ENCODE peak calls at places on chromosomes 1 and 21, in seven cellular contexts. R is psoas muscle, G is pancreas, X is transverse colon, H is GM23248, I is breast epithelium, D is ascending aorta. U is an unnamed sample. For H3K36me3, the result is how much of the 10 kb centered on the place peaks cover.

GRCh38 chr1:22854688-22855565 is 117.7 kb downstream of the LACTBL1 start:
- DNase-seq in R (peak), G (no peak), X (no peak), H (no peak), I (no peak), D (no peak), U (no peak)

GRCh38 chr1:111517464-111518225 is 14.2 kb upstream of the ADORA3 start:
- DNase-seq in R (no peak), G (no peak), X (no peak), H (no peak), I (no peak), D (no peak), U (peak)

GRCh38 chr1:211843018-211843417 is 12.5 kb upstream of the LPGAT1 start:
- DNase-seq in R (no peak), G (no peak), X (no peak), H (no peak), I (no peak), D (no peak), U (no peak)

GRCh38 chr1:4025752-4026151 is 125.7 kb upstream of the C1orf174 start:
- DNase-seq in R (no peak), G (no peak), X (no peak), H (no peak), I (no peak), D (no peak), U (no peak)

GRCh38 chr21:46509760-46510159 is 51.1 kb downstream of the DIP2A start:
- DNase-seq in R (no peak), G (no peak), X (peak), H (no peak), I (no peak), D (no peak), U (no peak)

GRCh38 chr1:200732438-200732837 is 6.3 kb upstream of the CAMSAP2 start:
- DNase-seq in R (no peak), G (no peak), X (no peak), H (no peak), I (no peak), D (no peak), U (no peak)

GRCh38 chr21:45530423-45531113 is 11.7 kb downstream of the SLC19A1 start:
- DNase-seq in R (peak), G (peak), X (peak), H (no peak), I (no peak), D (peak), U (no peak)

GRCh38 chr1:98256700-98257099 is 335.9 kb upstream of the DPYD start:
- DNase-seq in R (no peak), G (no peak), X (no peak), H (no peak), I (no peak), D (no peak), U (no peak)

GRCh38 chr1:156692409-156692957 is 12.9 kb downstream of the CRABP2 start:
- DNase-seq in R (no peak), G (no peak), X (no peak), H (no peak), I (peak), D (no peak), U (no peak)

GRCh38 chr1:208093754-208094719 is 150.1 kb downstream of the PLXNA2 start:
- DNase-seq in R (peak), G (peak), X (peak), H (peak), I (peak), D (peak), U (peak)

GRCh38 chr1:203871114-203871875 is 9.9 kb downstream of the SNRPE start:
- DNase-seq in R (no peak), G (no peak), X (peak), H (peak), I (no peak), D (no peak), U (peak)

GRCh38 chr1:228082975-228083870 is 715 bp downstream of the ARF1 start:
- DNase-seq in R (peak), G (peak), X (peak), H (peak), I (peak), D (no peak), U (peak)

GRCh38 chr1:36866168-36866814 is 168.0 kb downstream of the GRIK3 start:
- DNase-seq in R (no peak), G (no peak), X (no peak), H (no peak), I (no peak), D (no peak), U (no peak)

GRCh38 chr1:31931241-31932225 is 6.6 kb downstream of the PTP4A2 start:
- DNase-seq in R (no peak), G (no peak), X (no peak), H (peak), I (no peak), D (no peak), U (no peak)

GRCh38 chr1:205374205-205375078 is 17.7 kb upstream of the KLHDC8A start:
- DNase-seq in R (no peak), G (no peak), X (no peak), H (peak), I (no peak), D (no peak), U (no peak)

GRCh38 chr1:201636581-201636980 is 97.7 kb downstream of the NAV1 start:
- DNase-seq in R (no peak), G (no peak), X (no peak), H (peak), I (no peak), D (no peak), U (no peak)

GRCh38 chr1:29688477-29689365 is 452.4 kb downstream of the PTPRU start:
- DNase-seq in R (peak), G (no peak), X (no peak), H (peak), I (no peak), D (peak), U (no peak)

GRCh38 chr1:99645199-99645598 is 714 bp upstream of the PALMD start:
- DNase-seq in R (peak), G (no peak), X (no peak), H (peak), I (peak), D (no peak), U (no peak)

GRCh38 chr1:6223617-6224016 is 12.1 kb downstream of the ICMT start:
- DNase-seq in R (no peak), G (no peak), X (no peak), H (no peak), I (no peak), D (no peak), U (no peak)

GRCh38 chr21:23817337-23817736 is 1789.9 kb downstream of the MRPL39 start:
- DNase-seq in R (no peak), G (no peak), X (no peak), H (no peak), I (no peak), D (no peak), U (no peak)

GRCh38 chr1:44587796-44588460 is 86.4 kb downstream of the TMEM53 start:
- DNase-seq in R (no peak), G (no peak), X (peak), H (no peak), I (peak), D (no peak), U (no peak)

GRCh38 chr1:48055854-48056253 is 58.7 kb upstream of the TRABD2B start:
- DNase-seq in R (no peak), G (no peak), X (no peak), H (no peak), I (no peak), D (no peak), U (no peak)

GRCh38 chr1:71548398-71548797 is 467.6 kb upstream of the ZRANB2 start:
- DNase-seq in R (no peak), G (no peak), X (no peak), H (no peak), I (no peak), D (no peak), U (no peak)

GRCh38 chr1:66343569-66344325 is 190.2 kb upstream of the SGIP1 start:
- DNase-seq in R (no peak), G (no peak), X (no peak), H (peak), I (no peak), D (no peak), U (no peak)

GRCh38 chr21:41769106-41769505 is 2.3 kb upstream of the RIPK4 start:
- DNase-seq in R (no peak), G (no peak), X (no peak), H (no peak), I (no peak), D (peak), U (no peak)

GRCh38 chr21:41767606-41768370 is 936 bp upstream of the RIPK4 start:
- DNase-seq in R (no peak), G (peak), X (no peak), H (peak), I (no peak), D (peak), U (no peak)

GRCh38 chr21:41769521-41769920 is 2.7 kb upstream of the RIPK4 start:
- DNase-seq in R (no peak), G (no peak), X (no peak), H (no peak), I (no peak), D (peak), U (no peak)

GRCh38 chr21:41769933-41770332 is 3.1 kb upstream of the RIPK4 start:
- DNase-seq in R (no peak), G (no peak), X (peak), H (no peak), I (no peak), D (no peak), U (no peak)

DNA sequence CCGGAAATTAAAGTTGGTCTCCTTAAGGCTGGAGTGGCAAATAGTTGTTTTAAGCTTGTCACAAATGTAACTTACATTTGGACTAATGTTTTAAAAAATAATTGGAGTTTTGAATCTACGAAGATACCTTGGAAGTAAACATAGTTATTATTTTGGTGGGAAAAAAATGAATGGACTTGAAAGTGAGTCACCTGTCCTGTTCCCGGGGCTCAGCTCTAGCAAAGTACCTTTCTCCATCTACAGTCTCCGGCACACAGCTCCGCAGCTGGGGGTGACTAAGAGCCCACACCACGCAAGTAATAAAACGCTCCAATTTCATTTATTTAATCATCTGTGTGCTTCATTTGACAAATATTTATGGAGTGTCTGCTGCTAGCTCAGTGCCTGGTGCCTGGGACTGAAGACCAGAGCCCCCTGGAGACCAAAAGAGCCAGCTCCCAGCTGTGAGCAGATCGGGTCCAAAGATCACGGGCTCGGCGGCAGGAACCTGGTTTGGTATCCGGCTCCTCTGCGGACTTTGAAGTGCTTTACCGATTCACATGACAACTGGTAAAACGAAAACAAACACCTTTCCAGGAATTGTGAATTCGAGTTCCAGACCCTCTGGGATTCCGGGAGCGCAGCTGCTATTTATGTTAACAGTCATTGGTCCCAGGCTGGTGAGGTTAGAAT is 1.7 kb upstream of the RIPK4 start:
- DNase-seq in R (no peak), G (peak), X (peak), H (peak), I (no peak), D (peak), U (peak)
- H3K4me3 ChIP-seq in R (peak), G (peak), X (no peak), H (peak), I (peak), D (peak), U (peak)

GRCh38 chr1:112696578-112697320 is 10.2 kb downstream of the RHOC start:
- DNase-seq in R (no peak), G (no peak), X (no peak), H (no peak), I (no peak), D (no peak), U (no peak)

GRCh38 chr1:112694363-112694929 is 12.5 kb downstream of the RHOC start:
- DNase-seq in R (no peak), G (no peak), X (no peak), H (no peak), I (no peak), D (no peak), U (no peak)

GRCh38 chr1:112695276-112695675 is 11.7 kb downstream of the RHOC start:
- DNase-seq in R (no peak), G (no peak), X (no peak), H (no peak), I (no peak), D (no peak), U (no peak)

GRCh38 chr1:112692681-112693080 is 14.2 kb downstream of the RHOC start:
- DNase-seq in R (no peak), G (no peak), X (no peak), H (no peak), I (no peak), D (peak), U (no peak)

GRCh38 chr1:112693821-112694220 is 13.1 kb downstream of the RHOC start:
- DNase-seq in R (no peak), G (no peak), X (no peak), H (no peak), I (no peak), D (peak), U (no peak)
- H3K36me3 ChIP-seq in R (under half), G (under half), X (under half), H (under half), I (under half), D (half or more), U (half or more)

DNA sequence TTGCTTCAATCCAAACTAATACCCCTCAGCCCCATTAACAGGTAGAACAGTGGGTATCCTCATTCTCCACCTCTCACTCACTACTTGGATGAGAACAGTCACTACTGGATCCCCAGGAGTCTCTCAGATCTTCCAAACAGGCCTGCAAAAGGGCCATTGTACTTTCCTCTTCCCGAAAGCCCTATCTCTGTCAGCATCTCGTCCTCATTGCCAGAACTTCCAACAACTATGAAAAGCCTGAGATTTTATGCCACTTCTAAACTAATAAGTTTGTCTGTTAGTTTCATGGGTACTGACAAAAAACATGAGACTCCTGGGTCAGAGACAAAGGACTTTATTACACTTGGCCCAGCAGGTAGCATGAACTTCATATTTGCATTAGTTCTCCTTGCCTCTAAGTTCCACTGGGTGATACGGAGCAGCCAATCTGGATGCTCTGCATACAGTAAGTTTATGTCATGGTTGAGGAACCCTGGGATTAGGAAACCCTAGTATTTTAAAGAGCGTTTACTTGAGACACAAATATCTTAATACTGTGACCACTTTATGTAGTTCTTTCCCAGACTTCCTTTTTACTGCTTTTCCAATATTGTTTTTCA is 38.1 kb downstream of the VANGL2 start:
- DNase-seq in R (no peak), G (no peak), X (no peak), H (no peak), I (no peak), D (no peak), U (no peak)
- H3K4me3 ChIP-seq in R (no peak), G (no peak), X (no peak), H (no peak), I (no peak), D (no peak), U (peak)

GRCh38 chr1:167472729-167473529 is 45.4 kb downstream of the CD247 start:
- DNase-seq in R (no peak), G (no peak), X (no peak), H (no peak), I (no peak), D (peak), U (no peak)

GRCh38 chr1:167477962-167478361 is 40.4 kb downstream of the CD247 start:
- DNase-seq in R (no peak), G (no peak), X (no peak), H (no peak), I (no peak), D (no peak), U (no peak)

GRCh38 chr1:167473761-167474160 is 44.6 kb downstream of the CD247 start:
- DNase-seq in R (no peak), G (no peak), X (no peak), H (no peak), I (no peak), D (peak), U (no peak)

GRCh38 chr1:167476061-167476460 is 42.3 kb downstream of the CD247 start:
- DNase-seq in R (no peak), G (no peak), X (no peak), H (no peak), I (no peak), D (peak), U (no peak)

DNA sequence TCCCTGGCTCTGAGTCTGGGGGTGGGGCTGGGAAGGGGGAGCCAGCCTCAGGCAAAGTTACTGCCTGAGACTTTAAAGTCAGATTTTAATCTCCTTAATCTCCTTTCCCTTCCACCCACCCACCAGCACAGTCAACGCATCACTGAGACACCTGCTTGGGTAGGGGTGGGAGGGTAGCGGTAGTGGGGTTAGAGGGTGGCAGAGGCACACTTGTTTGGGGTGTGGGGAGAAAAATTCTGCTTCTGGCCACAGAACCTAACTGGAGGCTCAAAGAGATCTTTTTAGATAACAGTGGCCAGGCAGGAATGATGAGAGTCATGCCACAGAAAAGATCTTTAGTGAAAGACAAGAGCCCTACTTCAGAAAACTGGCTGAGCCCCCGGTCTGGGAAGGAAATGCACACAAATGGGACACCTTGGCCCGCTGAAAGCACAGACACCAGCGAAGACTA is 44.1 kb downstream of the CD247 start:
- DNase-seq in R (no peak), G (no peak), X (no peak), H (no peak), I (no peak), D (no peak), U (peak)
- H3K36me3 ChIP-seq in R (under half), G (under half), X (under half), H (under half), I (under half), D (under half), U (under half)

GRCh38 chr1:84995484-84996334 is 1.2 kb downstream of the MCOLN2 start:
- DNase-seq in R (no peak), G (no peak), X (no peak), H (no peak), I (no peak), D (no peak), U (no peak)
- H3K4me3 ChIP-seq in R (no peak), G (no peak), X (no peak), H (no peak), I (no peak), D (peak), U (peak)

GRCh38 chr1:173758980-173759379 is 44.2 kb downstream of the KLHL20 start:
- DNase-seq in R (no peak), G (no peak), X (no peak), H (no peak), I (no peak), D (no peak), U (no peak)
- H3K36me3 ChIP-seq in R (under half), G (under half), X (under half), H (under half), I (under half), D (under half), U (half or more)

GRCh38 chr1:196689001-196689400 is 37.2 kb downstream of the CFH start:
- DNase-seq in R (no peak), G (no peak), X (no peak), H (no peak), I (no peak), D (no peak), U (no peak)
- H3K4me3 ChIP-seq in R (no peak), G (no peak), X (no peak), H (no peak), I (no peak), D (no peak), U (no peak)

GRCh38 chr1:46770541-46770940 is 28.3 kb upstream of the CYP4B1 start:
- DNase-seq in R (no peak), G (no peak), X (no peak), H (no peak), I (no peak), D (no peak), U (no peak)
- H3K36me3 ChIP-seq in R (under half), G (under half), X (under half), H (under half), I (under half), D (under half), U (under half)

DNA sequence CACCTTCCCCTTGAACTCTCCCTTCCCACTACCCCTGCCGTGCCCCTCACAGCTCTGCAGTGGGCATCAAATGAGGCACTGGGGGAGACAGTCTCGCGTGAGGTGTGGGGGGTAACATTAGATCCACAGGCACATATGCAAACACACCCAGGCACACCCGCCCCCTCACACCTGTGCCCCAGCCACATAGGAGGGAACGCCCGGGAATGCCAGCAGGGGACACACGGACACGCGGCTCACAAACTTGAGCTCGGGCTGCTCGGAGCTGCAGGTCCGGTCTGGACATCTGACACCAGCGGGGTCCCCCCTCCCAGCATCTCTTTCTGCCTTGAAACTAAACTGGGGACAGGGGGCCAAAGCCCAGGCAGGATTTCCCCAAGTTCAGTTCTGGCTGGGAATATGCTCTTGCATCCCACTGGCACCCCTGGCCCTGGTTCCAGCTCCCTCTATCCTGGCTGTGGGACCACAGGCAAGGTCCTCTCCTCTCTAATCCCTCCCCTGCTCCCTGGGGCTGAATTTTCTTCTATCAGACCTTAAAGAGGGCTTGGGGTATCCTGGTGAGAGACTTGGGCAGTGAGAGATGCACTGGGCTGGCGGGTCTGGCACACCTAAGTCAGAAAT is 30.6 kb downstream of the CDCP2 start:
- DNase-seq in R (no peak), G (no peak), X (peak), H (no peak), I (no peak), D (no peak), U (no peak)
- H3K4me3 ChIP-seq in R (peak), G (peak), X (no peak), H (no peak), I (no peak), D (peak), U (no peak)